ENCODE peak calls at places on chromosome 17, in six cellular contexts. One of them, this sample, is unnamed.

GRCh38 chr17:7313890-7314718 is 1.1 kb downstream of the GPS2 start:
- ATAC-seq in T-cell: no peak
- ATAC-seq in body of pancreas: no peak
- ATAC-seq in CD8-positive, alpha-beta T cell: no peak
- ATAC-seq in SK-N-SH treated with all-trans-retinoic acid at 6 μM for 48 hours: peak
- ATAC-seq in upper lobe of right lung: no peak
- ATAC-seq in this sample: no peak

GRCh38 chr17:40910441-40910841 is 25.4 kb upstream of the KRT20 start:
- ATAC-seq in T-cell: no peak
- ATAC-seq in upper lobe of right lung: no peak
- ATAC-seq in body of pancreas: no peak
- ATAC-seq in CD8-positive, alpha-beta T cell: no peak
- ATAC-seq in SK-N-SH treated with all-trans-retinoic acid at 6 μM for 48 hours: peak
- ATAC-seq in this sample: peak

GRCh38 chr17:57739402-57740224 is 5.5 kb downstream of the CCDC182 start:
- ATAC-seq in CD8-positive, alpha-beta T cell: no peak
- ATAC-seq in T-cell: no peak
- ATAC-seq in body of pancreas: no peak
- ATAC-seq in upper lobe of right lung: peak
- ATAC-seq in SK-N-SH treated with all-trans-retinoic acid at 6 μM for 48 hours: peak
- ATAC-seq in this sample: peak

GRCh38 chr17:83125515-83126274 is 46.3 kb downstream of the METRNL start:
- ATAC-seq in body of pancreas: no peak
- ATAC-seq in CD8-positive, alpha-beta T cell: peak
- ATAC-seq in SK-N-SH treated with all-trans-retinoic acid at 6 μM for 48 hours: no peak
- ATAC-seq in T-cell: no peak
- ATAC-seq in upper lobe of right lung: peak
- ATAC-seq in this sample: peak

GRCh38 chr17:82449883-82450356 is 632 bp downstream of the CYBC1 start:
- ATAC-seq in body of pancreas: no peak
- ATAC-seq in SK-N-SH treated with all-trans-retinoic acid at 6 μM for 48 hours: peak
- ATAC-seq in CD8-positive, alpha-beta T cell: peak
- ATAC-seq in upper lobe of right lung: no peak
- ATAC-seq in T-cell: peak
- ATAC-seq in this sample: no peak

GRCh38 chr17:8889458-8890210 is 22.2 kb upstream of the PIK3R6 start:
- ATAC-seq in T-cell: no peak
- ATAC-seq in upper lobe of right lung: no peak
- ATAC-seq in CD8-positive, alpha-beta T cell: no peak
- ATAC-seq in SK-N-SH treated with all-trans-retinoic acid at 6 μM for 48 hours: no peak
- ATAC-seq in body of pancreas: no peak
- ATAC-seq in this sample: no peak

GRCh38 chr17:77475012-77475976 is 334.5 kb downstream of the SEC14L1 start:
- ATAC-seq in body of pancreas: no peak
- ATAC-seq in T-cell: peak
- ATAC-seq in CD8-positive, alpha-beta T cell: peak
- ATAC-seq in upper lobe of right lung: no peak
- ATAC-seq in SK-N-SH treated with all-trans-retinoic acid at 6 μM for 48 hours: peak
- ATAC-seq in this sample: no peak

GRCh38 chr17:67490471-67490870 is 113.4 kb downstream of the PITPNC1 start:
- ATAC-seq in CD8-positive, alpha-beta T cell: no peak
- ATAC-seq in upper lobe of right lung: no peak
- ATAC-seq in SK-N-SH treated with all-trans-retinoic acid at 6 μM for 48 hours: no peak
- ATAC-seq in T-cell: no peak
- ATAC-seq in body of pancreas: peak
- ATAC-seq in this sample: no peak